ENCODE peak calls at places on chromosomes 2 and 18, in five cellular contexts. Y, T, X, M and L are unnamed samples.

GRCh38 chr2:43105586-43106562 is 120.5 kb downstream of the ZFP36L2 start:
- DNase-seq in T (no peak), X (no peak), Y (no peak), M (no peak), L (peak)

GRCh38 chr2:218516614-218517013 is 51.5 kb downstream of the USP37 start:
- DNase-seq in T (no peak), X (no peak), Y (no peak), M (no peak), L (no peak)

GRCh38 chr2:240134466-240134865 is 1.6 kb downstream of the COPS9 start:
- DNase-seq in T (no peak), Y (no peak), X (no peak), M (no peak), L (no peak)

GRCh38 chr18:43936176-43936575 is 658.9 kb upstream of the SYT4 start:
- DNase-seq in Y (no peak), X (no peak), T (no peak), M (no peak), L (no peak)

GRCh38 chr2:85455552-85456090 is 37.1 kb downstream of the SH2D6 start:
- DNase-seq in T (no peak), Y (no peak), X (no peak), M (no peak), L (no peak)

GRCh38 chr2:98869272-98869641 is 66.8 kb downstream of the CRACDL start:
- DNase-seq in X (no peak), T (peak), Y (no peak), M (no peak), L (no peak)

GRCh38 chr2:198775737-198776136 is 682.0 kb downstream of the SATB2 start:
- DNase-seq in X (no peak), M (no peak), Y (no peak), T (no peak), L (no peak)

GRCh38 chr2:218781691-218782528 is at the start of gene CYP27A1:
- DNase-seq in M (no peak), X (no peak), T (peak), Y (peak), L (peak)

GRCh38 chr2:115165529-115166109 is 723.2 kb downstream of the DPP10 start:
- DNase-seq in Y (no peak), M (no peak), T (no peak), X (no peak), L (peak)

GRCh38 chr2:26669099-26669498 is 23.4 kb upstream of the KCNK3 start:
- DNase-seq in X (no peak), Y (no peak), M (no peak), T (no peak), L (no peak)

GRCh38 chr2:38376346-38376682 is 759 bp downstream of the ATL2 start:
- DNase-seq in X (no peak), Y (peak), T (no peak), M (peak), L (peak)

GRCh38 chr2:219296142-219296541 is 13.1 kb downstream of the PTPRN start:
- DNase-seq in T (no peak), X (no peak), M (no peak), Y (peak), L (no peak)

GRCh38 chr2:170525566-170525900 is 189.6 kb upstream of the SP5 start:
- DNase-seq in X (peak), T (peak), Y (peak), M (no peak), L (no peak)

GRCh38 chr2:143617803-143618415 is 488.7 kb downstream of the ARHGAP15 start:
- DNase-seq in M (no peak), T (no peak), X (no peak), Y (no peak), L (peak)

DNA sequence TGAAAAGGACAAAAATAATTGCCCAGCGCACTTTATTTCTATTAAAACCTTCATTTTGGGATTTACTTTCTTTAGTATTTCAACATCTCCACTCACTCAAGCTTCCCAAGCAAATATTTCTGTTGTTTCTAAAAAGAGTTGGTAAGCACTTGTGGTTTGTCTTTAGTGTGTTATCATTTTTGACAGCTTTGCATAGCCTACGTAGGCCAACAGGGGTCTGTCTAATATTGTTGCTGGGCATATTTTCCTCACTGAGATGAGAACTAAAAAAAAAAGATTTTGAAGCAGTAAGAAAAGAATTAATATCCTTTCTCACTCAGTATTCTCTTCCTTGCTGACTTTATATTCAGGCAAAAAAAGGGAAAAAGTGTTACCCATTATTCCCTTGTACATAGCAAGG is 494.1 kb downstream of the ARHGAP15 start:
- DNase-seq in M (no peak), X (no peak), T (no peak), Y (no peak), L (no peak)
- TF ChIP-seq CTCF in M (no peak), X (no peak), T (no peak), Y (no peak), L (no peak)

GRCh38 chr2:200525882-200526651 is at the start of gene SGO2:
- DNase-seq in Y (peak), X (peak), T (peak), M (peak), L (peak)
- TF ChIP-seq CTCF in Y (no peak), X (no peak), T (no peak), M (no peak), L (no peak)

GRCh38 chr18:79805926-79806487 is 8.3 kb downstream of the KCNG2 start:
- DNase-seq in X (no peak), T (no peak), M (no peak), Y (no peak), L (no peak)
- TF ChIP-seq CTCF in X (no peak), T (no peak), M (no peak), Y (no peak), L (no peak)

DNA sequence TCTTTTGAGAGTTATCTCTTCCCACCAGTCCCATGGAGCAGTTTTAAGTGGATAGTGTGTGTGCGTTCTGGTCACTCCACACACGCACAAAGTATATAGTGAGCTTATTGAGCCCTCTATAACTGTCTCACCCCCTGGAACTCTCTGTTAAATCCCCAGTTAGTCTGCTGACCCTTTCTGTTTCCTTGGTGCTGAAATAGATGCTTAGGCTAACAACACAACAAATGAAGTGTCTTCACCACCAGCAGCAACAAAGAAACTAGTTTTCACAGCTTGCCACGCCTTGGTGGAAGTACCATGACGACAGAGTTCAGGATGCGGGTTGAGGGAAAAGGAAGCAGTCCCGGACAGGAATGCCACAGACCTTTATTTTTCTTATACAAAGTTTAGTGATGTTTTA is 203.5 kb upstream of the TMEFF2 start:
- DNase-seq in T (no peak), M (no peak), X (no peak), Y (no peak), L (no peak)
- TF ChIP-seq CTCF in T (no peak), M (no peak), X (no peak), Y (no peak), L (no peak)